ENCODE peak calls at places on chromosome 2, in ten cellular contexts. F is NCI-H2029; Q is nephron progenitor cell; V is mesenchymal stem cell; X is germinal center; L is NCI-H1092 treated with DMSO at 0.1 percent for 48 hours; K is HS-27A; N is activated naive CD4-positive, alpha-beta T cell; M is naive thymus-derived CD8-positive, alpha-beta T cell; O is T follicular helper cell. A is an unnamed sample.
A peak's percentile ranks its signal among the peaks of the same experiment; 100 is the strongest.

GRCh38 chr2:35548171-35548570 is 807.4 kb upstream of the CRIM1 start:
- DNase-seq in F (no peak), Q (no peak), V (peak; percentile 37), X (no peak), L (no peak), K (peak; percentile 56), N (no peak), M (no peak), O (no peak), A (no peak)

GRCh38 chr2:127406454-127406853 is 11.8 kb upstream of the PROC start:
- DNase-seq in F (no peak), Q (no peak), V (peak; percentile 34), X (no peak), L (no peak), K (no peak), N (no peak), M (no peak), O (no peak), A (no peak)

GRCh38 chr2:109339519-109339991 is 210.6 kb downstream of the SH3RF3 start:
- DNase-seq in F (no peak), Q (no peak), V (peak; percentile 82), X (no peak), L (no peak), K (no peak), N (no peak), M (no peak), O (no peak), A (peak; percentile 39)

GRCh38 chr2:111173856-111174255 is 53.1 kb downstream of the BCL2L11 start:
- DNase-seq in F (no peak), Q (no peak), V (no peak), X (no peak), L (no peak), K (no peak), N (no peak), M (no peak), O (no peak), A (no peak)

GRCh38 chr2:219663116-219663762 is 35.8 kb downstream of the SLC4A3 start:
- DNase-seq in F (no peak), Q (no peak), V (no peak), X (no peak), L (no peak), K (no peak), N (no peak), M (no peak), O (no peak), A (no peak)

GRCh38 chr2:215441560-215442391 is 5.9 kb upstream of the FN1 start:
- DNase-seq in F (no peak), Q (no peak), V (no peak), X (no peak), L (no peak), K (no peak), N (no peak), M (no peak), O (no peak), A (no peak)

GRCh38 chr2:8148260-8148880 is 533.5 kb upstream of the ID2 start:
- DNase-seq in F (no peak), Q (no peak), V (peak; percentile 77), X (no peak), L (no peak), K (peak; percentile 61), N (no peak), M (no peak), O (no peak), A (no peak)

GRCh38 chr2:12340164-12340563 is 376.6 kb upstream of the TRIB2 start:
- DNase-seq in F (no peak), Q (no peak), V (peak; percentile 72), X (no peak), L (no peak), K (no peak), N (no peak), M (no peak), O (no peak), A (no peak)

GRCh38 chr2:31558401-31559295 is 22.1 kb downstream of the SRD5A2 start:
- DNase-seq in F (peak; percentile 31), Q (no peak), V (no peak), X (no peak), L (no peak), K (no peak), N (no peak), M (no peak), O (no peak), A (no peak)

GRCh38 chr2:39061280-39061679 is 59.6 kb downstream of the SOS1 start:
- DNase-seq in F (no peak), Q (no peak), V (no peak), X (no peak), L (no peak), K (no peak), N (no peak), M (no peak), O (no peak), A (no peak)

GRCh38 chr2:109458512-109458911 is 155.3 kb downstream of the SEPTIN10 start:
- DNase-seq in F (no peak), Q (no peak), V (no peak), X (no peak), L (no peak), K (no peak), N (no peak), M (no peak), O (no peak), A (no peak)

GRCh38 chr2:239397856-239398470 is 2.9 kb downstream of the HDAC4 start:
- DNase-seq in F (no peak), Q (peak; percentile 35), V (no peak), X (no peak), L (no peak), K (no peak), N (no peak), M (no peak), O (no peak), A (no peak)

GRCh38 chr2:105398522-105399206 is at the start of gene FHL2:
- DNase-seq in F (peak; percentile 75), Q (peak; percentile 82), V (peak; percentile 85), X (peak; percentile 67), L (peak; percentile 73), K (no peak), N (peak; percentile 46), M (peak; percentile 77), O (peak; percentile 49), A (peak; percentile 49)

GRCh38 chr2:215503381-215503780 is 67.5 kb upstream of the FN1 start:
- DNase-seq in F (no peak), Q (no peak), V (no peak), X (no peak), L (no peak), K (no peak), N (no peak), M (no peak), O (no peak), A (no peak)

GRCh38 chr2:181334158-181334826 is 122.9 kb upstream of the ITGA4 start:
- DNase-seq in F (no peak), Q (no peak), V (no peak), X (no peak), L (no peak), K (no peak), N (no peak), M (no peak), O (no peak), A (no peak)

GRCh38 chr2:226802573-226802972 is 3.0 kb upstream of the IRS1 start:
- DNase-seq in F (peak; percentile 76), Q (peak; percentile 10), V (peak; percentile 90), X (peak; percentile 57), L (peak; percentile 33), K (peak; percentile 36), N (no peak), M (peak; percentile 74), O (no peak), A (peak; percentile 78)

GRCh38 chr2:226625951-226626350 is 173.7 kb downstream of the IRS1 start:
- DNase-seq in F (no peak), Q (no peak), V (no peak), X (no peak), L (no peak), K (no peak), N (no peak), M (no peak), O (no peak), A (no peak)

GRCh38 chr2:176096986-176097819 is 2.4 kb upstream of the HOXD12 start:
- DNase-seq in F (peak; percentile 74), Q (peak; percentile 84), V (peak; percentile 70), X (peak; percentile 66), L (no peak), K (peak; percentile 34), N (peak; percentile 14), M (peak; percentile 61), O (peak; percentile 38), A (peak; percentile 87)

GRCh38 chr2:42196403-42197267 is 27.5 kb downstream of the EML4 start:
- DNase-seq in F (peak; percentile 3), Q (peak; percentile 12), V (peak; percentile 66), X (peak; percentile 44), L (peak; percentile 18), K (no peak), N (no peak), M (peak; percentile 73), O (peak; percentile 25), A (peak; percentile 37)

GRCh38 chr2:179946810-179947485 is 60.1 kb downstream of the CWC22 start:
- DNase-seq in F (no peak), Q (no peak), V (no peak), X (no peak), L (no peak), K (no peak), N (no peak), M (no peak), O (no peak), A (no peak)

GRCh38 chr2:104976603-104977120 is 61.2 kb upstream of the MRPS9 start:
- DNase-seq in F (no peak), Q (no peak), V (no peak), X (peak; percentile 79), L (no peak), K (no peak), N (no peak), M (peak; percentile 19), O (no peak), A (no peak)

GRCh38 chr2:18369750-18370149 is 190.7 kb downstream of the RDH14 start:
- DNase-seq in F (no peak), Q (no peak), V (no peak), X (no peak), L (no peak), K (no peak), N (no peak), M (no peak), O (no peak), A (no peak)

A was measured in NCI-H510A treated with DMSO at 0.1 percent for 48 hours.